ENCODE peak calls at places on chromosomes 6 and 20, in nine cellular contexts. One of them, this sample, is unnamed.
A peak's percentile ranks its signal among the peaks of the same experiment; 100 is the strongest.

GRCh38 chr6:156774872-156775405 is 2.2 kb upstream of the ARID1B start:
- DNase-seq in fibroblast of lung: no peak
- DNase-seq in neural crest cell: no peak
- DNase-seq in T-helper 17 cell: no peak
- DNase-seq in sciatic nerve: no peak
- DNase-seq in non-pigmented ciliary epithelial cell: no peak
- DNase-seq in activated CD4-positive, alpha-beta T cell treated with anti-CD3 and anti-CD28 coated beads for 24 hours: no peak
- DNase-seq in NCI-H1694 treated with DMSO at 0.1 percent for 48 hours: peak; percentile 67
- DNase-seq in CD8-positive, alpha-beta T cell: no peak
- DNase-seq in this sample: no peak

GRCh38 chr6:37514377-37514776 is 14.7 kb upstream of the CCDC167 start:
- DNase-seq in fibroblast of lung: peak; percentile 64
- DNase-seq in neural crest cell: no peak
- DNase-seq in T-helper 17 cell: no peak
- DNase-seq in sciatic nerve: no peak
- DNase-seq in non-pigmented ciliary epithelial cell: peak; percentile 15
- DNase-seq in activated CD4-positive, alpha-beta T cell treated with anti-CD3 and anti-CD28 coated beads for 24 hours: no peak
- DNase-seq in NCI-H1694 treated with DMSO at 0.1 percent for 48 hours: no peak
- DNase-seq in CD8-positive, alpha-beta T cell: peak; percentile 44
- DNase-seq in this sample: no peak

GRCh38 chr6:20243288-20243687 is 31.0 kb upstream of the MBOAT1 start:
- DNase-seq in fibroblast of lung: no peak
- DNase-seq in neural crest cell: no peak
- DNase-seq in T-helper 17 cell: no peak
- DNase-seq in sciatic nerve: no peak
- DNase-seq in non-pigmented ciliary epithelial cell: no peak
- DNase-seq in activated CD4-positive, alpha-beta T cell treated with anti-CD3 and anti-CD28 coated beads for 24 hours: no peak
- DNase-seq in NCI-H1694 treated with DMSO at 0.1 percent for 48 hours: no peak
- DNase-seq in CD8-positive, alpha-beta T cell: no peak
- DNase-seq in this sample: no peak

GRCh38 chr6:32855467-32856174 is 1.6 kb downstream of the PSMB9 start:
- DNase-seq in fibroblast of lung: no peak
- DNase-seq in neural crest cell: no peak
- DNase-seq in T-helper 17 cell: no peak
- DNase-seq in sciatic nerve: no peak
- DNase-seq in non-pigmented ciliary epithelial cell: no peak
- DNase-seq in activated CD4-positive, alpha-beta T cell treated with anti-CD3 and anti-CD28 coated beads for 24 hours: no peak
- DNase-seq in NCI-H1694 treated with DMSO at 0.1 percent for 48 hours: no peak
- DNase-seq in CD8-positive, alpha-beta T cell: no peak
- DNase-seq in this sample: no peak

GRCh38 chr6:90431521-90432407 is 135.1 kb upstream of the BACH2 start:
- DNase-seq in fibroblast of lung: peak; percentile 42
- DNase-seq in neural crest cell: no peak
- DNase-seq in T-helper 17 cell: no peak
- DNase-seq in sciatic nerve: no peak
- DNase-seq in non-pigmented ciliary epithelial cell: no peak
- DNase-seq in activated CD4-positive, alpha-beta T cell treated with anti-CD3 and anti-CD28 coated beads for 24 hours: no peak
- DNase-seq in NCI-H1694 treated with DMSO at 0.1 percent for 48 hours: no peak
- DNase-seq in CD8-positive, alpha-beta T cell: no peak
- DNase-seq in this sample: no peak

GRCh38 chr6:8080338-8081151 is 16.4 kb upstream of the BLOC1S5 start:
- DNase-seq in fibroblast of lung: peak; percentile 69
- DNase-seq in neural crest cell: no peak
- DNase-seq in T-helper 17 cell: no peak
- DNase-seq in sciatic nerve: no peak
- DNase-seq in non-pigmented ciliary epithelial cell: peak; percentile 42
- DNase-seq in activated CD4-positive, alpha-beta T cell treated with anti-CD3 and anti-CD28 coated beads for 24 hours: no peak
- DNase-seq in NCI-H1694 treated with DMSO at 0.1 percent for 48 hours: no peak
- DNase-seq in CD8-positive, alpha-beta T cell: no peak
- DNase-seq in this sample: no peak

GRCh38 chr20:49916146-49917002 is 1.0 kb upstream of the SPATA2 start:
- DNase-seq in fibroblast of lung: peak; percentile 32
- DNase-seq in neural crest cell: no peak
- DNase-seq in T-helper 17 cell: no peak
- DNase-seq in sciatic nerve: no peak
- DNase-seq in non-pigmented ciliary epithelial cell: no peak
- DNase-seq in activated CD4-positive, alpha-beta T cell treated with anti-CD3 and anti-CD28 coated beads for 24 hours: no peak
- DNase-seq in NCI-H1694 treated with DMSO at 0.1 percent for 48 hours: peak; percentile 27
- DNase-seq in CD8-positive, alpha-beta T cell: no peak
- DNase-seq in this sample: no peak

GRCh38 chr20:36572701-36573102 is 695 bp upstream of the TGIF2 start:
- DNase-seq in fibroblast of lung: peak; percentile 46
- DNase-seq in neural crest cell: peak; percentile 26
- DNase-seq in T-helper 17 cell: peak; percentile 33
- DNase-seq in sciatic nerve: peak; percentile 61
- DNase-seq in non-pigmented ciliary epithelial cell: no peak
- DNase-seq in activated CD4-positive, alpha-beta T cell treated with anti-CD3 and anti-CD28 coated beads for 24 hours: peak; percentile 46
- DNase-seq in NCI-H1694 treated with DMSO at 0.1 percent for 48 hours: no peak
- DNase-seq in CD8-positive, alpha-beta T cell: peak; percentile 85
- DNase-seq in this sample: peak; percentile 39

GRCh38 chr6:467111-467510 is 75.6 kb downstream of the IRF4 start:
- DNase-seq in fibroblast of lung: no peak
- DNase-seq in neural crest cell: no peak
- DNase-seq in T-helper 17 cell: no peak
- DNase-seq in sciatic nerve: no peak
- DNase-seq in non-pigmented ciliary epithelial cell: no peak
- DNase-seq in activated CD4-positive, alpha-beta T cell treated with anti-CD3 and anti-CD28 coated beads for 24 hours: no peak
- DNase-seq in NCI-H1694 treated with DMSO at 0.1 percent for 48 hours: no peak
- DNase-seq in CD8-positive, alpha-beta T cell: no peak
- DNase-seq in this sample: no peak

GRCh38 chr6:108097882-108098281 is 23.3 kb upstream of the OSTM1 start:
- DNase-seq in fibroblast of lung: peak; percentile 36
- DNase-seq in neural crest cell: no peak
- DNase-seq in T-helper 17 cell: no peak
- DNase-seq in sciatic nerve: no peak
- DNase-seq in non-pigmented ciliary epithelial cell: no peak
- DNase-seq in activated CD4-positive, alpha-beta T cell treated with anti-CD3 and anti-CD28 coated beads for 24 hours: no peak
- DNase-seq in NCI-H1694 treated with DMSO at 0.1 percent for 48 hours: no peak
- DNase-seq in CD8-positive, alpha-beta T cell: no peak
- DNase-seq in this sample: no peak

GRCh38 chr6:135300576-135300975 is 119.5 kb downstream of the MYB start:
- DNase-seq in fibroblast of lung: peak; percentile 49
- DNase-seq in neural crest cell: no peak
- DNase-seq in T-helper 17 cell: no peak
- DNase-seq in sciatic nerve: no peak
- DNase-seq in non-pigmented ciliary epithelial cell: no peak
- DNase-seq in activated CD4-positive, alpha-beta T cell treated with anti-CD3 and anti-CD28 coated beads for 24 hours: no peak
- DNase-seq in NCI-H1694 treated with DMSO at 0.1 percent for 48 hours: no peak
- DNase-seq in CD8-positive, alpha-beta T cell: no peak
- DNase-seq in this sample: no peak

This sample was measured in neuronal stem cell.